ENCODE peak calls at places on chromosomes 16 and 17, in five cellular contexts. W is iris pigment epithelial cell, G is NCI-H69, J is HEK293T, R is COR-L47. C is an unnamed sample.

GRCh38 chr16:73149329-73149728 is 101.4 kb upstream of the ZFHX3 start:
- DNase-seq in W (no peak), G (no peak), J (no peak), R (no peak), C (peak; percentile 35)

GRCh38 chr17:28635506-28635905 is 9.5 kb downstream of the BLTP2 start:
- DNase-seq in W (no peak), G (no peak), J (no peak), R (no peak), C (no peak)

GRCh38 chr17:11608396-11608795 is 10.1 kb downstream of the DNAH9 start:
- DNase-seq in W (peak; percentile 46), G (no peak), J (no peak), R (no peak), C (peak; percentile 2)

GRCh38 chr17:45311762-45312476 is 4.9 kb downstream of the MAP3K14 start:
- DNase-seq in W (peak; percentile 55), G (peak; percentile 69), J (no peak), R (no peak), C (peak; percentile 99)

GRCh38 chr17:61568219-61569072 is 22.6 kb downstream of the NACA2 start:
- DNase-seq in W (no peak), G (peak; percentile 99), J (no peak), R (peak; percentile 22), C (peak; percentile 92)

GRCh38 chr17:5783851-5784250 is 199.5 kb upstream of the NLRP1 start:
- DNase-seq in W (no peak), G (no peak), J (no peak), R (no peak), C (no peak)

GRCh38 chr17:77423589-77424451 is 283.1 kb downstream of the SEC14L1 start:
- DNase-seq in W (peak; percentile 89), G (peak; percentile 64), J (no peak), R (no peak), C (no peak)

GRCh38 chr17:17506893-17507464 is 10.8 kb upstream of the RASD1 start:
- DNase-seq in W (no peak), G (peak; percentile 80), J (no peak), R (peak; percentile 30), C (no peak)

GRCh38 chr17:2724783-2725164 is 13.2 kb upstream of the CLUH start:
- DNase-seq in W (peak; percentile 37), G (peak; percentile 75), J (peak; percentile 80), R (peak; percentile 36), C (peak; percentile 81)

GRCh38 chr17:22090263-22090935 is 398.1 kb downstream of the KCNJ18 start:
- DNase-seq in W (peak; percentile 0), G (no peak), J (no peak), R (no peak), C (no peak)

GRCh38 chr16:55323637-55324490 is at the start of gene IRX6:
- DNase-seq in W (no peak), G (peak; percentile 8), J (peak; percentile 76), R (no peak), C (no peak)

GRCh38 chr17:17314501-17315071 is 11.4 kb downstream of the NT5M start:
- DNase-seq in W (no peak), G (no peak), J (no peak), R (no peak), C (no peak)

GRCh38 chr17:5747964-5748363 is 163.7 kb upstream of the NLRP1 start:
- DNase-seq in W (no peak), G (no peak), J (no peak), R (no peak), C (no peak)

GRCh38 chr17:48718781-48719641 is 3.3 kb downstream of the PRAC1 start:
- DNase-seq in W (no peak), G (no peak), J (no peak), R (no peak), C (no peak)

GRCh38 chr16:57569306-57569946 is 27.0 kb downstream of the ADGRG5 start:
- DNase-seq in W (no peak), G (no peak), J (no peak), R (no peak), C (no peak)

GRCh38 chr16:2231016-2231931 is 5.0 kb upstream of the DNASE1L2 start:
- DNase-seq in W (no peak), G (no peak), J (no peak), R (no peak), C (peak; percentile 94)

GRCh38 chr17:12024332-12024731 is 3.7 kb downstream of the MAP2K4 start:
- DNase-seq in W (peak; percentile 85), G (no peak), J (no peak), R (no peak), C (peak; percentile 29)

GRCh38 chr17:77400445-77400870 is 259.7 kb downstream of the SEC14L1 start:
- DNase-seq in W (no peak), G (peak; percentile 75), J (no peak), R (peak; percentile 27), C (peak; percentile 18)

GRCh38 chr16:67528222-67528869 is at the start of gene RIPOR1:
- DNase-seq in W (no peak), G (peak; percentile 24), J (peak; percentile 67), R (peak; percentile 53), C (peak; percentile 71)

GRCh38 chr17:79850571-79851460 is 11.6 kb upstream of the CBX4 start:
- DNase-seq in W (peak; percentile 80), G (no peak), J (no peak), R (no peak), C (peak; percentile 25)